ENCODE peak calls at places on chromosomes 12 and 14, in ten cellular contexts. S is cardiac muscle cell, D is tibial nerve, U is MM.1S, Q is body of pancreas, E is psoas muscle, N is transverse colon, T is dorsolateral prefrontal cortex, M is right atrium auricular region, I is brain microvascular endothelial cell. H is an unnamed sample.

GRCh38 chr12:130970165-130970907 is 16.6 kb downstream of the ADGRD1 start:
- DNase-seq in S (no peak), D (peak), U (no peak), Q (no peak), E (no peak), N (no peak), T (no peak), M (peak), I (no peak), H (no peak)

GRCh38 chr14:50230601-50231474 is 540 bp downstream of the SOS2 start:
- DNase-seq in S (peak), D (peak), U (peak), Q (peak), E (peak), N (peak), T (peak), M (peak), I (peak), H (peak)

GRCh38 chr12:32197421-32197820 is 90.8 kb downstream of the BICD1 start:
- DNase-seq in S (no peak), D (no peak), U (no peak), Q (no peak), E (no peak), N (no peak), T (no peak), M (no peak), I (no peak), H (no peak)

GRCh38 chr14:72740504-72740961 is 153.4 kb downstream of the DPF3 start:
- DNase-seq in S (no peak), D (no peak), U (no peak), Q (no peak), E (no peak), N (no peak), T (no peak), M (peak), I (no peak), H (no peak)

GRCh38 chr14:53409974-53410373 is 256.9 kb upstream of the DDHD1 start:
- DNase-seq in S (no peak), D (no peak), U (no peak), Q (no peak), E (no peak), N (no peak), T (no peak), M (no peak), I (peak), H (no peak)

GRCh38 chr12:48946206-48946605 is 11.1 kb downstream of the ARF3 start:
- DNase-seq in S (no peak), D (no peak), U (no peak), Q (no peak), E (no peak), N (no peak), T (no peak), M (no peak), I (no peak), H (no peak)

GRCh38 chr14:52265248-52265647 is 2.2 kb upstream of the PTGDR start:
- DNase-seq in S (no peak), D (no peak), U (peak), Q (no peak), E (no peak), N (no peak), T (no peak), M (no peak), I (no peak), H (no peak)

GRCh38 chr12:131015581-131016337 is 62.1 kb downstream of the ADGRD1 start:
- DNase-seq in S (no peak), D (no peak), U (no peak), Q (no peak), E (no peak), N (no peak), T (no peak), M (no peak), I (no peak), H (no peak)

GRCh38 chr14:29442720-29443119 is 484.9 kb downstream of the PRKD1 start:
- DNase-seq in S (no peak), D (no peak), U (peak), Q (no peak), E (no peak), N (no peak), T (no peak), M (no peak), I (peak), H (no peak)

GRCh38 chr14:93665169-93665568 is 123.1 kb downstream of the PRIMA1 start:
- DNase-seq in S (no peak), D (no peak), U (no peak), Q (no peak), E (no peak), N (no peak), T (no peak), M (no peak), I (no peak), H (no peak)

GRCh38 chr12:67517181-67517887 is 131.2 kb upstream of the DYRK2 start:
- DNase-seq in S (no peak), D (peak), U (no peak), Q (peak), E (peak), N (peak), T (peak), M (no peak), I (no peak), H (peak)

DNA sequence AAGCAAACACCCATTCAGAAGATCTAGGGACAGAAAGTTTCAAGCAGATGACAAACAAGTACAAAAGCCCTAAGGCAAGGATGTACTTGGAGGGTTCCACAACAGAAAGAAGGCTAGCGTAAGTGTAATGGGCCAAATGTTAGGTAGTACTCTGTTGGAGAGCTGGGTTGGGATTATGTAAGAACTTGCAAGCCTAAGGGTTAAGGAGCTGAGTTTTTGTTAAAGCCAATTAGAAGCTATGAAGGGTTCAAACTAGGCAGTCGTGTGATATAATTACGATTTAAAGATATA is 41.4 kb downstream of the HECTD1 start:
- DNase-seq in S (no peak), D (no peak), U (no peak), Q (no peak), E (no peak), N (no peak), T (no peak), M (no peak), I (no peak), H (no peak)
- H3K27ac ChIP-seq in S (no peak), D (peak), U (no peak), Q (no peak), E (peak), N (peak), T (no peak), M (peak), I (peak), H (peak)

DNA sequence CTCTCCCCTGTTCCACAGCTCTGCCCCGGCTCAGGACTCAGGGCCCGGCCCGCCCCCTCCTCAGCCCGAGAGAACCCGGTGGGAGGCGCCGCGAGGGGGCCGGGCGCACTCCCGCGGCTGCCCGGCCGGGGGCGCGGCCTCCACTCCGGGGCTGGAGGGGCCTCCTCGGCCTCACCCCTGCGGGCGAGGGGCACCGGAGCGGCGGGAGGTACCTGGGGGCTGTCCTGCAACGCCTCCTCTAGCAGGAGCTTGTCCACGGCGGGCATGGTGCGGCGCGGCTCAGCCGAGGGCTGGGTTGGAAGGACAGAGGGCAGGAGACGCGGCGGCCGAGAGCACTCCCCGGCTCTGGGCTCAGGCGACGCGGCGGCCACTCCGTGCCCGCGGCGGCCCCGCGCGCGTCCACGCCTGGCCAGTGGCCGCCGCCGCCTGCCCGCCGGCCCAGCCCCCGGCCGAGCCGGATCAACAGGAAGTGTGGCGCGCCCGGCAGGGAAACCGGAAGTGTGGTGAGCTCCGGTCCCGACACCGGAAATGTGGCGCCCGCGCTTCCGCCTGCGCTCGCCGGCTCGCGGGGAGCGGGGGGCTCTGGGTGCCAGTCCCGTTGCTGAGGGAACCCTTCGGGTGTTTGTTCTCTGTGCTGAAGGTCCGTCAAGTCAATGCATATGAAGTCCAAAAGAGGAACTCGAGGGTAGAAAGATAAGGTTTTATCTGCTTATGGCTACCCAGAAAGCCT is at the start of gene APPL2:
- DNase-seq in S (peak), D (peak), U (peak), Q (peak), E (peak), N (peak), T (peak), M (peak), I (peak), H (peak)
- TF ChIP-seq CTCF in S (peak), D (peak), U (peak), Q (peak), E (peak), N (no peak), T (no peak), M (peak), I (no peak), H (no peak)

DNA sequence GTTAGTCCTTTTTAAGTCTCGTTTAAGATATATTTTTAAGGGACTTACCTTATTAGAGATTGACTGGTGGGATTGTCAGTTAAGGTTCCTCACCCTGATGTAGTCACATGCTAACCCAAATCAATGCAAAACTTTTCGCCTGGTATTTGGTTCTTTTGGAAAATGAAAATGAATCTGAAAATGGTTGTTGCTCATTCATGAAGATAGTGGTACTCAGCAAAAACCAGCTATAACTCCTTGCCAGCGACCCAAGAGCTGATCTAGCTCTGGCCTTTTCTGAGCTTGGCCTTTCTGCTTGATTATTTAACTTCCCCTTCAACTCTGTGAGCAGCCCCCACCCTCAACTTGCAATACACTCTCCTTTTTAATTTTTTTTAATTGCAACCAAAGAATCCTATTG is 85.0 kb upstream of the GTF2A1 start:
- DNase-seq in S (no peak), D (no peak), U (peak), Q (no peak), E (no peak), N (no peak), T (no peak), M (no peak), I (no peak), H (no peak)
- H3K4me3 ChIP-seq in S (no peak), D (no peak), U (no peak), Q (no peak), E (no peak), N (no peak), T (no peak), M (no peak), I (no peak), H (no peak)

GRCh38 chr14:22007278-22008097 is 333.9 kb upstream of the OR4E1 start:
- DNase-seq in S (no peak), D (no peak), U (no peak), Q (no peak), E (no peak), N (no peak), T (no peak), M (no peak), I (no peak), H (no peak)
- H3K27ac ChIP-seq in S (no peak), D (no peak), U (no peak), Q (no peak), E (no peak), N (no peak), T (no peak), M (no peak), I (no peak), H (no peak)

DNA sequence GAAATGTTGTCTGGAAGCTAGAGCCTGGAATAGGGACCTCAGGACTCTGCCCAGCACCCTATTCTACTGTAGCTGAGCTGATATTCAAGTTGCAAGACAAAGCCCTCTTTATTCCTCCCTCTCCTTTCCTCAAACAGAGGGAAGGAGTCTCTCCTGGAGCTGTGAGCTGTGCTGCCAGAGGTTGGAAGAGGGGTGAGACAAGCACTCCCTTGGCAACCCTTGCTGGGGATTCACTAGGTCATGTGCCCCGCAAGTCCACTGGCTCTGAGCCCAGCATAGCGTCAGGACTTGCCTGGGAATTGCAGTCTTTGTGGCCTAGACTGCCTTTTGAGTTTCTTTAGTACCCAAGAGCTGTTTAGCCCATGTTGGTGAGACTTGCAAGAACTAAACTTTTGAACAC is 11.4 kb upstream of the ASCL1 start:
- DNase-seq in S (no peak), D (no peak), U (no peak), Q (no peak), E (no peak), N (no peak), T (no peak), M (no peak), I (no peak), H (no peak)
- TF ChIP-seq CTCF in S (no peak), D (no peak), U (no peak), Q (no peak), E (no peak), N (no peak), T (no peak), M (no peak), I (no peak), H (no peak)

GRCh38 chr12:47832263-47832933 is 12.7 kb upstream of the HDAC7 start:
- DNase-seq in S (no peak), D (no peak), U (no peak), Q (no peak), E (no peak), N (no peak), T (no peak), M (no peak), I (no peak), H (no peak)
- H3K4me3 ChIP-seq in S (no peak), D (no peak), U (no peak), Q (no peak), E (no peak), N (no peak), T (no peak), M (no peak), I (no peak), H (no peak)

GRCh38 chr14:68460541-68460940 is 332.3 kb downstream of the ZFP36L1 start:
- DNase-seq in S (no peak), D (no peak), U (no peak), Q (no peak), E (no peak), N (no peak), T (no peak), M (peak), I (no peak), H (no peak)
- H3K27ac ChIP-seq in S (no peak), D (peak), U (no peak), Q (peak), E (peak), N (peak), T (no peak), M (peak), I (no peak), H (peak)

H was measured in uterus.